ENCODE peak calls at places on chromosome 5, in eight cellular contexts. U, Q, G, D, S, M, N and Y are unnamed samples.

GRCh38 chr5:9094582-9094981 is 451.3 kb downstream of the SEMA5A start:
- DNase-seq in D (no peak), U (no peak), S (no peak), G (no peak), M (no peak), Q (no peak), N (no peak), Y (no peak)

GRCh38 chr5:132952829-132953228 is 10.6 kb downstream of the AFF4 start:
- DNase-seq in M (no peak), S (no peak), N (no peak), Q (no peak), G (no peak), U (no peak), D (no peak), Y (no peak)

GRCh38 chr5:165333623-165334022 is 1828.2 kb downstream of the MAT2B start:
- DNase-seq in G (no peak), U (no peak), D (no peak), S (no peak), N (no peak), Q (no peak), M (no peak), Y (no peak)

GRCh38 chr5:1244976-1245375 is 19.8 kb downstream of the SLC6A18 start:
- DNase-seq in D (no peak), Q (no peak), S (no peak), M (no peak), G (no peak), U (peak), N (no peak), Y (no peak)

GRCh38 chr5:55427157-55427556 is 107.6 kb downstream of the PLPP1 start:
- DNase-seq in G (no peak), D (no peak), U (peak), S (no peak), M (peak), N (peak), Q (no peak), Y (no peak)

GRCh38 chr5:36885149-36885548 is 8.6 kb downstream of the NIPBL start:
- DNase-seq in U (no peak), N (no peak), G (no peak), D (no peak), M (no peak), Q (no peak), S (no peak), Y (no peak)

GRCh38 chr5:41524174-41524573 is 13.8 kb upstream of the PLCXD3 start:
- DNase-seq in N (no peak), G (no peak), D (no peak), Q (no peak), U (no peak), S (no peak), M (no peak), Y (no peak)

GRCh38 chr5:126836778-126837177 is 59.8 kb downstream of the LMNB1 start:
- DNase-seq in Q (no peak), N (no peak), U (no peak), D (no peak), S (no peak), M (no peak), G (no peak), Y (no peak)

GRCh38 chr5:54713923-54714581 is 196.5 kb downstream of the SNX18 start:
- DNase-seq in D (no peak), Q (no peak), S (no peak), G (no peak), U (no peak), N (no peak), M (no peak), Y (no peak)

GRCh38 chr5:138705567-138705966 is 47.7 kb upstream of the CTNNA1 start:
- DNase-seq in Q (no peak), N (no peak), M (no peak), U (no peak), G (no peak), S (no peak), D (no peak), Y (no peak)

GRCh38 chr5:168005093-168005492 is 286.4 kb upstream of the WWC1 start:
- DNase-seq in N (no peak), G (no peak), Q (no peak), D (no peak), S (no peak), U (no peak), M (no peak), Y (no peak)

GRCh38 chr5:77776606-77777206 is 567 bp upstream of the TBCA start:
- DNase-seq in D (no peak), Q (no peak), G (no peak), N (no peak), S (no peak), M (no peak), U (no peak), Y (no peak)

GRCh38 chr5:78507531-78507930 is 141.0 kb downstream of the LHFPL2 start:
- DNase-seq in N (no peak), U (no peak), Q (no peak), M (no peak), D (no peak), G (no peak), S (no peak), Y (no peak)

GRCh38 chr5:151158287-151158661 is 695 bp upstream of the ANXA6 start:
- DNase-seq in Q (no peak), M (no peak), G (no peak), N (no peak), U (no peak), S (no peak), D (no peak), Y (no peak)

GRCh38 chr5:124824637-124825158 is 78.3 kb upstream of the ZNF608 start:
- DNase-seq in U (peak), D (no peak), Q (no peak), N (no peak), G (no peak), S (no peak), M (no peak), Y (no peak)

GRCh38 chr5:32298056-32298420 is 14.7 kb downstream of the MTMR12 start:
- DNase-seq in D (no peak), M (no peak), G (peak), S (no peak), Q (no peak), N (no peak), U (no peak), Y (no peak)

GRCh38 chr5:153831976-153832375 is 206.7 kb downstream of the FAM114A2 start:
- DNase-seq in U (peak), M (no peak), Q (no peak), S (peak), D (no peak), G (no peak), N (no peak), Y (no peak)

GRCh38 chr5:153824909-153825308 is 213.8 kb downstream of the FAM114A2 start:
- DNase-seq in N (no peak), M (no peak), D (no peak), S (peak), Q (no peak), U (no peak), G (no peak), Y (no peak)

DNA sequence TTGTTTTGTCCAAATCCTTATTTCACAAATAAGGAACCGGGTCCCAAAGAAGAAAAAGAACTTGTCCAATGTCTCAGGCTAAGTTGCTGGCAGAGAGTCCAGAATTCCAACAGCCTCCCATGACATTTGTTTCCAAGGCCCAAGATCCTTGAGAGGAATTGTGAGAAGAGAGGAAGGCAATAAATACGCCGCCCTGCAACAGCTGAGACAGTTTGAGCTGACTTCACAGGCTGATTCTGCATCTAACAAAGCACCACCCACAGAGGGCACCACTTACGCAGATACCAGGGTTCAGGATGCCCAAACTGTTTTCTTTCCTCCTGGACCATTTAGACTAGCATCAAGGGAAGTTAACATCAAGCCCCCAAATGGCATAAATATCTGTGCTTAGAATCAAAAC is 211.3 kb downstream of the FAM114A2 start:
- DNase-seq in U (no peak), D (peak), Q (no peak), G (no peak), M (no peak), S (peak), N (no peak), Y (no peak)
- TF ChIP-seq CTCF in U (no peak), D (no peak), Q (no peak), G (no peak), M (no peak), S (peak), N (no peak), Y (no peak)

DNA sequence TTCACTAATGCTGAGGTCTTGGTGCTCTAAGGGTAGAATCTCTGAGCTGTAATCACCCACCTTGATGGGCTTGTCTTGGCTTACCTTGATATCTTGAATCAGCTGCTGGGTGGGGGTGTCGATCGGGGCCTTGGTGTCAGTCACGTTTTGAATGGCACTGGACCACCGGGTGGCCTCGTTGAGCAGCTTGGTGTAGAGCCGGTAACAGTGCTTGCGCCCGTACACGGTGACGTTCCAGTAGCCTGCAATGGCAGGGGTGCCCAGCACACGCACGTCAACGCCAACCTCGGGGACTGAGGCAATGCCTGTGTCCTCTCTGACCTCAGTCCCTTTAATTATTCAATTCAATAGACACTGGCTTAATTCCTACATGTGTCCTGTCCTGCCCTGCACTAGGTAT is 63.1 kb upstream of the RETREG1 start:
- DNase-seq in N (no peak), Q (no peak), U (no peak), S (no peak), G (no peak), M (no peak), D (no peak), Y (no peak)
- TF ChIP-seq CTCF in N (no peak), Q (no peak), U (peak), S (peak), G (no peak), M (no peak), D (no peak), Y (no peak)

DNA sequence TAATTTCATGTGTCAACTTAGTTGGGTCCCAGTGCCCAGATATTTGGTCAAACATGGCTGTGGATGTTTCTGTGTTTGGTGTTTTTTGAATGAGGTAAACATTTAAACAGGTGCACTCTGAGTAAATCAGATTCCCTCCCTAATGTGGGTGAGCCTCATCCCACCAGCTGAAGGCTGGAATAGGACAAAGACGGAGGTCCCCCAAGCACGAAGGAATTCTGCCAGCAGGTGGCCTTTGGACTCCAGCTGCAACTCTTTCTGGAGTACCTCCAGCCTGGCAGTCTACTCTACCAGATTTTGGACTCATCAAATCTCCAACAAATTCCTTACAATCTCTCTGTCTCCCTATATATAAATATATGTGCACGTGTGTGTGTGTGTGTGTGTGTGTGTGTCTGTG is 118.4 kb downstream of the TENT4A start:
- DNase-seq in U (no peak), N (no peak), M (no peak), D (no peak), S (no peak), G (no peak), Q (no peak), Y (no peak)
- TF ChIP-seq CTCF in U (no peak), N (no peak), M (no peak), D (no peak), S (no peak), G (no peak), Q (no peak), Y (no peak)

GRCh38 chr5:141196363-141196762 is 3.1 kb upstream of the PCDHB11 start:
- DNase-seq in S (no peak), N (no peak), G (no peak), D (no peak), U (no peak), M (no peak), Q (no peak), Y (no peak)

DNA sequence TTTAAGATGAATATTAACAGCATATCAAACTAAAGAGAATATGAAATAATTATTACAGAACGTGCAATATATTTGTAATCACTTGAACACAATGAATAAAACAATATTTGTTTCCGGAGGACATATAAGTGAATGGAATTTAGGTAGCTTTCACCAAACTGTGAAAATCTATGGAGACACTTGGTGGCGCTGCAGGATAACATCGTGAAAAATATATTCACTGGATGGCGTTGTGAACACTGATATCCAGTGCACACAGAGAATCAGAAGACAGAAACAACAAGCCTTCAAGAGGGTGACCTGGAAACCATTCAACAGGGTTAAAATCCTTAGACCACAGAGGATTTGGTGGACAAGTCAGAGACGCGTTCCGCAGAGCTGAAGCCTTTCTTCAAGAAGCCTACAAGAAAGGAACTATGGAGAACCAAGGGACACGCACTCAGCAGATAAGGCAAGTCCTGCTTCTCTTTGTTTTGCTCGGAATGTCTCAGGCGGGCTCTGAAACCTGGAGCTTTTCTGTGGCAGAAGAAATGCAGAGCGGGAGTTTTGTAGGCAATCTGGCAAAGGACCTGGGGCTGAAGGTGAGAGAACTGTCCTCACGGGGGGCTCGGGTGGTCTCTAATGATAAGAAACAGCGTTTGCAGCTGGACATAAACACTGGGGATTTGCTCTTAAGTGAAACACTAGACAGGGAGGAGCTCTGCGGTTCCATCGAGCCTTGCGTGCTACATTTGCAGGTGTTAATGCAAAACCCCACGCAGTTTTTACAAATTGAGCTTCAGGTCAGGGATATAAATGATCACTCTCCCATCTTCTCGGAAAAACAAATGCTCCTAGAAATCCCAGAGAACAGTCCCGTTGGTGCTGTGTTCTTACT is at the start of gene PCDHB11:
- DNase-seq in G (no peak), U (peak), S (peak), D (no peak), Q (no peak), N (no peak), M (no peak), Y (no peak)
- TF ChIP-seq CTCF in G (no peak), U (peak), S (peak), D (no peak), Q (no peak), N (no peak), M (no peak), Y (peak)

DNA sequence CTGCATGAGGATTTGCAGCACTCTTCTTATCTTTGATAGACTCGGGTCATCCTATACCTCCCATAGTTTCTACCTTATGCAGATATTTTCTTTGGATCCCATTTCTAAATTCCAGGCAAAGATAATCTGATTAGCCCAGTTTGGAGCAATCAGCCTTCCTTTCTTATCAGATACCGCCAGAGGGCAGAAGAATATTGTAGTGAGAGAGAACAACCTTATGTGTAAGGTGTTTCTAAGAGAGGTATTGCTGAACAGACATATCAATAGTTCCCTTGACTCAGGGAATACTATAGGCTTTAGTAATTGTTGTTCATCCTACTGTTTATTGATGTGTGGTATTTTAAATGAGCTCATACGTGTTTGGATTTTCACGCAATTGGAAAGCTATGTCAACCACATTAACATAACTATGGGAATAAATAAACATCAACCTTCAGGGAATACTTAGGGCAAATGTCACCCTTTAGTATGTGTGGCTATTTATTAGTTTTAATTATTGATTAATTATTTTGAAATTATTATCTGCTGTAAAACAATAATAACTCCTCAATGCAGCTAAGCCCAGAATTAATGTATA is 1435.2 kb upstream of the CDH9 start:
- DNase-seq in N (no peak), G (no peak), D (no peak), S (peak), Q (no peak), M (no peak), U (no peak), Y (no peak)
- TF ChIP-seq CTCF in N (no peak), G (no peak), D (no peak), S (peak), Q (no peak), M (peak), U (peak), Y (peak)

GRCh38 chr5:135437796-135438560 is 9.2 kb downstream of the DCANP1 start:
- DNase-seq in M (peak), Q (no peak), N (peak), S (no peak), G (no peak), U (no peak), D (peak), Y (no peak)
- TF ChIP-seq CTCF in M (no peak), Q (no peak), N (no peak), S (no peak), G (no peak), U (no peak), D (no peak), Y (no peak)

DNA sequence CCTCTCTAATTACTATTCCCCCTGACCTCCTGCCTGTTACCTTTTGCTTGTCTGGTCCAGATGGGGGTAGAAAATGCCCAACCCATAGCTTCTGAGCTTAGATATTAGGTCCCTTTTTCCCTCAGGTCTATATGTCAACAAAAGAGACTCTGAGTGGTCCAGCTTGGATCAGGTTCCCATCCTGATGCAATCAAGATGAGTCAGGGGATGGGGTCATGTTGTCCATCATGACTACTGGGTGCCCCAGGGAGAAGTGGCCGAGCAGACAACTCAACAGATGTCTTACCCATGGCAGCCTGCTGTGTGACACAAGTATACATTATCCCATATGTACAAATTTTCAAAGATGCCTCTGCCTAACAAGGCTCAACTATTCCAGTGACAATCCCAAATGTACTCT is 9.1 kb upstream of the ANKH start:
- DNase-seq in U (no peak), G (no peak), S (no peak), N (no peak), M (no peak), D (no peak), Q (no peak), Y (no peak)
- TF ChIP-seq CTCF in U (no peak), G (no peak), S (no peak), N (no peak), M (no peak), D (no peak), Q (no peak), Y (no peak)

GRCh38 chr5:69491838-69492390 is 676 bp upstream of the OCLN start:
- DNase-seq in G (no peak), S (no peak), U (no peak), D (no peak), Q (no peak), N (no peak), M (no peak), Y (no peak)

GRCh38 chr5:69493235-69493925 is 790 bp downstream of the OCLN start:
- DNase-seq in N (peak), G (no peak), S (no peak), Q (no peak), U (peak), D (no peak), M (no peak), Y (peak)

GRCh38 chr5:69491027-69491426 is 1.6 kb upstream of the OCLN start:
- DNase-seq in U (no peak), N (no peak), S (no peak), D (no peak), G (no peak), M (no peak), Q (no peak), Y (no peak)

GRCh38 chr5:69494481-69494880 is 1.9 kb downstream of the OCLN start:
- DNase-seq in N (no peak), M (no peak), S (no peak), Q (no peak), D (no peak), G (no peak), U (no peak), Y (no peak)

GRCh38 chr5:69492391-69493234 is at the start of gene OCLN:
- DNase-seq in N (peak), G (no peak), Q (no peak), D (no peak), U (peak), S (no peak), M (no peak), Y (peak)
- TF ChIP-seq CTCF in N (no peak), G (no peak), Q (no peak), D (no peak), U (no peak), S (no peak), M (no peak), Y (no peak)

GRCh38 chr5:40511801-40512200 is 167.9 kb upstream of the PTGER4 start:
- DNase-seq in U (no peak), D (no peak), S (no peak), M (no peak), G (no peak), N (no peak), Q (no peak), Y (no peak)

GRCh38 chr5:40502736-40503135 is 177.0 kb upstream of the PTGER4 start:
- DNase-seq in Q (no peak), D (no peak), M (no peak), S (no peak), N (no peak), G (no peak), U (no peak), Y (no peak)

GRCh38 chr5:40503438-40503837 is 176.3 kb upstream of the PTGER4 start:
- DNase-seq in N (no peak), U (no peak), G (no peak), M (no peak), D (no peak), S (no peak), Q (no peak), Y (no peak)

GRCh38 chr5:40505031-40505430 is 174.7 kb upstream of the PTGER4 start:
- DNase-seq in G (no peak), M (no peak), Q (no peak), S (no peak), D (no peak), N (no peak), U (no peak), Y (no peak)

GRCh38 chr5:40507095-40507494 is 172.6 kb upstream of the PTGER4 start:
- DNase-seq in Q (no peak), U (no peak), S (no peak), N (no peak), D (no peak), M (no peak), G (no peak), Y (no peak)
- TF ChIP-seq CTCF in Q (no peak), U (peak), S (peak), N (no peak), D (no peak), M (no peak), G (no peak), Y (no peak)

GRCh38 chr5:12704955-12705354 is 800.7 kb upstream of the CTNND2 start:
- DNase-seq in G (no peak), D (no peak), M (no peak), Q (no peak), S (no peak), U (no peak), N (no peak), Y (no peak)
- TF ChIP-seq CTCF in G (no peak), D (no peak), M (no peak), Q (no peak), S (peak), U (peak), N (no peak), Y (no peak)